ENCODE peak calls at places on chromosome 11, in seven cellular contexts. J is fibroblast of the conjunctiva, V is posterior cingulate gyrus, E is T-helper 1 cell, O is choroid plexus epithelial cell, A is transverse colon, L is Karpas-422. S is an unnamed sample.

GRCh38 chr11:31560842-31561476 is 51.4 kb downstream of the ELP4 start:
- DNase-seq in J (no peak), V (no peak), E (no peak), O (no peak), A (no peak), L (no peak), S (no peak)

GRCh38 chr11:31855466-31855865 is 44.3 kb upstream of the PAX6 start:
- DNase-seq in J (no peak), V (no peak), E (no peak), O (no peak), A (no peak), L (no peak), S (no peak)

GRCh38 chr11:104781719-104782376 is 116.4 kb downstream of the CASP12 start:
- DNase-seq in J (no peak), V (no peak), E (no peak), O (no peak), A (no peak), L (no peak), S (no peak)

GRCh38 chr11:763073-763463 is 14.2 kb downstream of the GATD1 start:
- DNase-seq in J (no peak), V (no peak), E (no peak), O (no peak), A (peak; percentile 72), L (no peak), S (no peak)

GRCh38 chr11:61961570-61962212 is 5.7 kb downstream of the FTH1 start:
- DNase-seq in J (peak; percentile 42), V (peak; percentile 48), E (no peak), O (peak; percentile 81), A (peak; percentile 60), L (no peak), S (peak; percentile 67)

GRCh38 chr11:113255096-113255495 is 59.3 kb upstream of the TTC12 start:
- DNase-seq in J (no peak), V (no peak), E (no peak), O (no peak), A (no peak), L (no peak), S (peak; percentile 42)

GRCh38 chr11:132780051-132780450 is 752.2 kb downstream of the OPCML start:
- DNase-seq in J (no peak), V (no peak), E (no peak), O (peak; percentile 61), A (no peak), L (no peak), S (no peak)

GRCh38 chr11:2975594-2975993 is 16.5 kb downstream of the NAP1L4 start:
- DNase-seq in J (peak; percentile 37), V (peak; percentile 52), E (no peak), O (peak; percentile 73), A (no peak), L (peak; percentile 72), S (peak; percentile 48)

GRCh38 chr11:1158681-1159525 is 1.1 kb downstream of the MUC5AC start:
- DNase-seq in J (no peak), V (no peak), E (no peak), O (no peak), A (no peak), L (no peak), S (no peak)

GRCh38 chr11:103297900-103298299 is 188.7 kb downstream of the DYNC2H1 start:
- DNase-seq in J (no peak), V (no peak), E (no peak), O (no peak), A (no peak), L (no peak), S (no peak)

GRCh38 chr11:65862191-65862735 is 2.0 kb downstream of the MUS81 start:
- DNase-seq in J (no peak), V (no peak), E (no peak), O (no peak), A (no peak), L (no peak), S (no peak)

GRCh38 chr11:11977206-11977938 is 31.1 kb downstream of the DKK3 start:
- DNase-seq in J (no peak), V (no peak), E (no peak), O (peak; percentile 66), A (peak; percentile 63), L (no peak), S (peak; percentile 88)

GRCh38 chr11:113365895-113366294 is 21.7 kb upstream of the ANKK1 start:
- DNase-seq in J (no peak), V (no peak), E (no peak), O (no peak), A (no peak), L (no peak), S (no peak)

GRCh38 chr11:119373917-119374631 is 7.4 kb downstream of the USP2 start:
- DNase-seq in J (peak; percentile 77), V (peak; percentile 90), E (no peak), O (peak; percentile 84), A (peak; percentile 84), L (peak; percentile 74), S (peak; percentile 83)

GRCh38 chr11:94623120-94623735 is 56.1 kb downstream of the PIWIL4 start:
- DNase-seq in J (peak; percentile 80), V (peak; percentile 20), E (no peak), O (peak; percentile 92), A (peak; percentile 22), L (peak; percentile 95), S (peak; percentile 90)

GRCh38 chr11:90148900-90149299 is 14.4 kb downstream of the NAALAD2 start:
- DNase-seq in J (no peak), V (no peak), E (no peak), O (peak; percentile 30), A (no peak), L (peak; percentile 52), S (no peak)

GRCh38 chr11:95577716-95578460 is 211.7 kb downstream of the FAM76B start:
- DNase-seq in J (peak; percentile 66), V (no peak), E (no peak), O (peak; percentile 58), A (no peak), L (peak; percentile 55), S (no peak)

S was measured in fibroblast of villous mesenchyme.